ENCODE peak calls at places on chromosome 5, in five cellular contexts. H, S, C, F and W are unnamed samples.

GRCh38 chr5:10434392-10434791 is 7.3 kb upstream of the ROPN1L start:
- DNase-seq in F (no peak), H (no peak), S (no peak), C (no peak), W (no peak)

GRCh38 chr5:92574023-92574422 is 1007.0 kb downstream of the NR2F1-AS1 start:
- DNase-seq in S (no peak), C (no peak), H (no peak), F (no peak), W (no peak)

GRCh38 chr5:96172436-96172835 is 210.8 kb upstream of the ELL2 start:
- DNase-seq in S (no peak), H (no peak), F (no peak), C (no peak), W (no peak)

GRCh38 chr5:3394046-3394597 is 201.5 kb upstream of the IRX1 start:
- DNase-seq in F (no peak), H (no peak), C (no peak), S (no peak), W (no peak)

GRCh38 chr5:125311743-125312142 is 565.3 kb upstream of the ZNF608 start:
- DNase-seq in F (no peak), H (no peak), C (no peak), S (no peak), W (no peak)

GRCh38 chr5:15821506-15821905 is 321.5 kb downstream of the FBXL7 start:
- DNase-seq in F (no peak), H (no peak), C (no peak), S (no peak), W (no peak)

GRCh38 chr5:15263406-15263805 is 236.6 kb upstream of the FBXL7 start:
- DNase-seq in F (no peak), H (no peak), S (no peak), C (no peak), W (no peak)

GRCh38 chr5:57753446-57753845 is 270.8 kb upstream of the ACTBL2 start:
- DNase-seq in C (no peak), S (no peak), H (no peak), F (no peak), W (no peak)

GRCh38 chr5:146368137-146368536 is 29.5 kb downstream of the POU4F3 start:
- DNase-seq in F (peak; percentile 38), C (no peak), H (no peak), S (no peak), W (no peak)

GRCh38 chr5:177553671-177554429 is 513 bp downstream of the FAM193B start:
- DNase-seq in S (no peak), C (no peak), F (peak; percentile 50), H (peak; percentile 60), W (peak; percentile 22)

GRCh38 chr5:82886911-82887310 is 190.3 kb downstream of the TMEM167A start:
- DNase-seq in H (no peak), C (no peak), S (no peak), F (no peak), W (no peak)

GRCh38 chr5:150258126-150258525 is 31.4 kb downstream of the CAMK2A start:
- DNase-seq in H (no peak), S (no peak), C (no peak), F (no peak), W (peak; percentile 28)

GRCh38 chr5:35230043-35230611 is at the start of gene PRLR:
- DNase-seq in F (peak; percentile 26), S (no peak), C (no peak), H (peak; percentile 53), W (no peak)

GRCh38 chr5:178241688-178242231 is 9.2 kb upstream of the PHYKPL start:
- DNase-seq in F (no peak), H (no peak), C (no peak), S (no peak), W (no peak)